ENCODE peak calls at places on chromosomes 13 and 19, in nine cellular contexts. H is Calu3; S is suprapubic skin; C is neural crest cell; Y is left ventricle myocardium inferior; J is AG10803; M is astrocyte of the spinal cord; P is CD8-positive, alpha-beta T cell; B is psoas muscle. Q is an unnamed sample.

GRCh38 chr19:2983351-2984195 is 6.2 kb downstream of the TLE6 start:
- DNase-seq in M (peak), J (peak), H (peak), B (peak), Y (peak), C (peak), P (no peak), S (peak), Q (peak)

GRCh38 chr13:80469841-80470378 is 129.0 kb upstream of the SPRY2 start:
- DNase-seq in C (no peak), Y (peak), H (no peak), S (peak), B (peak), J (peak), P (no peak), M (peak), Q (no peak)

GRCh38 chr13:45242070-45242469 is 41.2 kb upstream of the KCTD4 start:
- DNase-seq in B (no peak), H (no peak), J (peak), S (no peak), C (no peak), M (peak), Y (no peak), P (no peak), Q (no peak)

GRCh38 chr13:98456423-98456845 is 120.5 kb downstream of the STK24 start:
- DNase-seq in P (no peak), J (no peak), H (no peak), Y (no peak), C (no peak), S (no peak), B (no peak), M (no peak), Q (no peak)

GRCh38 chr13:110446570-110446880 is 115.0 kb downstream of the RAB20 start:
- DNase-seq in C (no peak), P (no peak), M (no peak), S (no peak), J (no peak), Y (no peak), H (no peak), B (no peak), Q (no peak)

GRCh38 chr13:27113436-27113835 is 58.2 kb downstream of the USP12 start:
- DNase-seq in S (no peak), P (no peak), Y (no peak), J (no peak), M (no peak), C (no peak), B (no peak), H (no peak), Q (no peak)

GRCh38 chr13:98252931-98253470 is 75.9 kb upstream of the RNF113B start:
- DNase-seq in P (no peak), B (no peak), C (no peak), S (no peak), H (no peak), Y (no peak), J (peak), M (peak), Q (no peak)

GRCh38 chr19:6730153-6730804 is 7.1 kb downstream of the GPR108 start:
- DNase-seq in C (no peak), Y (no peak), S (peak), H (no peak), P (no peak), J (no peak), B (peak), M (no peak), Q (no peak)

GRCh38 chr19:48741222-48741999 is 1.0 kb upstream of the RASIP1 start:
- DNase-seq in P (no peak), B (peak), S (no peak), Y (peak), J (no peak), M (no peak), H (peak), C (no peak), Q (no peak)

GRCh38 chr19:49555600-49556411 is 24.6 kb downstream of the NOSIP start:
- DNase-seq in J (peak), P (peak), S (no peak), B (peak), H (no peak), C (peak), M (peak), Y (peak), Q (peak)

GRCh38 chr13:37870895-37871550 is 1.5 kb upstream of the TRPC4 start:
- DNase-seq in J (peak), P (no peak), H (no peak), Y (no peak), B (no peak), M (peak), S (no peak), C (no peak), Q (no peak)

GRCh38 chr13:26621731-26622401 is 64.4 kb downstream of the WASF3 start:
- DNase-seq in B (no peak), S (no peak), H (no peak), Y (no peak), M (no peak), J (no peak), C (no peak), P (no peak), Q (no peak)

GRCh38 chr13:32617112-32617511 is 30.9 kb downstream of the PDS5B start:
- DNase-seq in J (no peak), S (no peak), H (no peak), Y (no peak), P (no peak), B (no peak), M (no peak), C (no peak), Q (no peak)

GRCh38 chr19:30783936-30784335 is 411.8 kb downstream of the ZNF536 start:
- DNase-seq in J (no peak), B (no peak), H (no peak), Y (no peak), M (no peak), S (no peak), C (no peak), P (no peak), Q (no peak)

GRCh38 chr13:80751854-80752253 is 410.9 kb upstream of the SPRY2 start:
- DNase-seq in P (no peak), J (no peak), Y (no peak), M (no peak), S (no peak), B (no peak), H (no peak), C (no peak), Q (no peak)

GRCh38 chr19:55391702-55392615 is 6.2 kb downstream of the RPL28 start:
- DNase-seq in M (no peak), S (no peak), C (no peak), H (no peak), Y (no peak), J (peak), B (no peak), P (no peak), Q (no peak)

GRCh38 chr19:55679343-55680257 is 4.6 kb downstream of the EPN1 start:
- DNase-seq in M (no peak), P (no peak), H (no peak), Y (no peak), C (no peak), B (no peak), S (no peak), J (no peak), Q (no peak)

GRCh38 chr19:7242601-7243258 is 51.5 kb downstream of the INSR start:
- DNase-seq in H (no peak), Y (no peak), C (no peak), B (no peak), P (no peak), S (no peak), J (peak), M (peak), Q (no peak)

GRCh38 chr19:51702754-51703654 is 9.9 kb downstream of the SPACA6 start:
- DNase-seq in B (no peak), C (no peak), M (no peak), P (no peak), J (no peak), S (peak), Y (no peak), H (no peak), Q (peak)

GRCh38 chr13:32211788-32212187 is 103.4 kb downstream of the ZAR1L start:
- DNase-seq in J (peak), H (no peak), S (no peak), M (peak), C (no peak), Y (no peak), P (no peak), B (no peak), Q (no peak)

GRCh38 chr13:27919934-27920676 is at the start of gene PDX1:
- DNase-seq in B (no peak), C (no peak), H (peak), P (no peak), S (no peak), Y (peak), M (no peak), J (peak), Q (peak)

GRCh38 chr13:33723772-33724435 is 94.0 kb upstream of the RFC3 start:
- DNase-seq in B (peak), Y (peak), C (peak), M (peak), J (peak), S (peak), H (peak), P (peak), Q (peak)

GRCh38 chr19:42292042-42292960 is 9.6 kb upstream of the PRR19 start:
- DNase-seq in M (no peak), S (peak), J (no peak), C (no peak), B (peak), Y (no peak), H (no peak), P (no peak), Q (no peak)

GRCh38 chr19:15320118-15320517 is 12.2 kb downstream of the BRD4 start:
- DNase-seq in S (no peak), M (peak), Y (no peak), B (no peak), H (no peak), J (peak), P (no peak), C (no peak), Q (no peak)

GRCh38 chr13:59478908-59479307 is 684.8 kb downstream of the DIAPH3 start:
- DNase-seq in C (no peak), S (no peak), H (no peak), B (no peak), M (no peak), J (no peak), P (no peak), Y (no peak), Q (no peak)

GRCh38 chr13:88068975-88069374 is 397.8 kb downstream of the SLITRK5 start:
- DNase-seq in C (no peak), Y (no peak), J (no peak), B (no peak), H (no peak), S (no peak), P (no peak), M (no peak), Q (no peak)
- TF ChIP-seq CTCF in C (peak), Y (no peak), J (no peak), B (no peak), H (no peak), S (no peak), P (no peak), M (no peak), Q (no peak)

GRCh38 chr13:21670006-21670882 is 629 bp upstream of the FGF9 start:
- DNase-seq in C (peak), J (peak), B (peak), H (peak), Y (peak), M (peak), S (peak), P (peak), Q (peak)
- TF ChIP-seq CTCF in C (peak), J (no peak), B (no peak), H (no peak), Y (no peak), M (peak), S (no peak), P (no peak), Q (peak)

GRCh38 chr19:12750851-12751250 is 740 bp upstream of the BEST2 start:
- DNase-seq in Y (no peak), J (no peak), H (no peak), C (no peak), S (no peak), B (no peak), M (no peak), P (no peak), Q (no peak)
- TF ChIP-seq CTCF in Y (no peak), J (no peak), H (no peak), C (no peak), S (no peak), B (no peak), M (no peak), P (no peak), Q (no peak)

GRCh38 chr19:16917401-16917800 is 28.6 kb downstream of the F2RL3 start:
- DNase-seq in B (no peak), C (no peak), P (no peak), J (no peak), M (no peak), H (no peak), Y (no peak), S (no peak), Q (no peak)
- TF ChIP-seq CTCF in B (no peak), C (no peak), P (no peak), J (no peak), M (no peak), H (no peak), Y (no peak), S (no peak), Q (no peak)

DNA sequence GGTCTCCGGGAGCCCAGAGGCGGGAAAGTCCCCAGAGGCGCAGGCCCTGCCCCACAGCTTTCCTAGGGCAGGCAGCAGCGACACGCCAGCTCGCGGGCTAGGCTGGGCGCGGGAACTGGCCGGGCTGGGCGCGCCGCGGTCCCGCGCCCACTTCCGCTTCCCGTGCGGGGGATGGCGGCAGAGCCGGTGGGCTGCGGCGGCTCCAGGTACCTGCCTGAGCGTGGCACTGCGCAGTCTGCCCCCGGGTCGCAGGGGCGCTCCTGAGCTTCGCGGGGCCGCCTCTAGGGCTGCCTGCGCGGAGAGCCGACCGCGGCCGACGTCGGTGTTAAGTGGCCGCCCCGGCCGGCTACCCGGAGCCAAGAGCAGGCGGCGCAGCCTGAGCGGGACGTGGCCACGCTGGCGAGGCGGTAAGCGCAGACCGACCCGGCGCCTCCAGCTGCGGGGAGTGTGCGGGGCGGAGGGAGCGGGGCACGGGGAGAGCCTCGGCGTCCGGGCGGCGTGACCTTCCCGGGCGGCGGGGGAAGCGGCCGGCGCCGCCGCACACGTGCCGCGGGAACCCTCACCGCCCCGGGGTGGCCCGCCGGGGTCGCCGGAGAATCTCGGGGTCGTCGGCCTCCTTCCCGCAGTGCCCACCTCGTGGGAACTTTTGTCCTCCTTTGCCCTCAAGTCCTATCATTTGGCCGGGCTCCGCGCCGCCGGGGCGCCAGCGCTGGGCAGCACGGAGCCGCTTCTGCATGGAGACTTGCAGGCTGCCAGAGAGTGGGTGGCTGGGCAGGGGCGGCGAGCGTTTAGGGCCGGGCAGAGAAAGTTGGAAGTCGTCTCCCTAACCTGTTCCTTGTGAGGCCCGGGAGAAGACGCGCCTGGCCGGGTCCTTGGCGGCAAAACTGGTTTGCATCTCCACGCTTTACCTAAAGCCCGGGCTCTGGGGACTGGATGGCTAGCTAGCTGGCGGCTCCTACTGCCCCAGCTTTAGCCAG is 31.4 kb upstream of the MPHOSPH8 start:
- DNase-seq in S (no peak), M (peak), P (no peak), C (peak), H (peak), J (peak), Y (peak), B (no peak), Q (peak)
- TF ChIP-seq CTCF in S (no peak), M (peak), P (no peak), C (peak), H (no peak), J (peak), Y (peak), B (peak), Q (no peak)

GRCh38 chr13:74883834-74884233 is 598.1 kb downstream of the TBC1D4 start:
- DNase-seq in B (no peak), S (no peak), C (no peak), J (no peak), M (no peak), P (no peak), H (no peak), Y (no peak), Q (no peak)
- TF ChIP-seq CTCF in B (no peak), S (no peak), C (no peak), J (no peak), M (peak), P (no peak), H (no peak), Y (no peak), Q (no peak)

DNA sequence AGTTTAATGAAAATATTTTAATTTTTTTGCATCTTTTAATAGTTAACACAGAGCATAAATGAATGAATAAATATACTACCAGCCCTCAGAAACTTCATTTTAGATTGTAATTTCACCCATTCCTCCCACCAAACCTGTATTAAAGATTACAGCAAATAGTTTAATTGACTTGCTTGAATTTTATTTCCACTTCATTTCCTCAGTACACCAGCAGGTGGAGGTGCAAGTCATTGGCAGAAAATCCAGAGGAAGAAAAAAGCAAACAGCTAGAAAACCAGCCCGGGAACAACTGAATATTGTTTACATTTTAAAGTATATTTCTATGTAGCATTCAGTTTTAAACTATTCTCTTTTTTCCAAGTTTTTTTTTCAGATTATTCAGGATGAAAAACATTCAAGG is 177.8 kb downstream of the OLFM4 start:
- DNase-seq in P (no peak), Y (no peak), B (no peak), H (no peak), J (no peak), C (no peak), M (no peak), S (no peak), Q (no peak)
- TF ChIP-seq CTCF in P (no peak), Y (peak), B (no peak), H (no peak), J (peak), C (peak), M (peak), S (no peak), Q (peak)

GRCh38 chr13:40072663-40073120 is 417.2 kb downstream of the COG6 start:
- DNase-seq in B (no peak), P (no peak), M (no peak), H (no peak), C (no peak), Y (no peak), S (no peak), J (no peak), Q (no peak)
- TF ChIP-seq CTCF in B (no peak), P (no peak), M (no peak), H (no peak), C (no peak), Y (no peak), S (no peak), J (no peak), Q (no peak)